ENCODE peak calls at places on chromosome 15, in six cellular contexts. I is endothelial cell of umbilical vein, J is cardiac muscle cell, R is H9, T is AG04450, Q is fibroblast of lung. Z is an unnamed sample.

GRCh38 chr15:57594479-57594878 is 2.8 kb downstream of the MYZAP start:
- DNase-seq in I (no peak), J (no peak), R (no peak), T (no peak), Q (no peak), Z (no peak)

GRCh38 chr15:78766041-78766440 is 45.2 kb downstream of the ADAMTS7 start:
- DNase-seq in I (no peak), J (no peak), R (no peak), T (no peak), Q (no peak), Z (peak; percentile 69)

GRCh38 chr15:77016321-77016695 is 21.4 kb downstream of the PSTPIP1 start:
- DNase-seq in I (no peak), J (no peak), R (no peak), T (no peak), Q (no peak), Z (no peak)

GRCh38 chr15:49145651-49146609 is 9.5 kb downstream of the COPS2 start:
- DNase-seq in I (peak; percentile 90), J (peak; percentile 77), R (no peak), T (no peak), Q (peak; percentile 63), Z (no peak)

GRCh38 chr15:98547741-98548166 is 100.6 kb upstream of the IGF1R start:
- DNase-seq in I (no peak), J (peak; percentile 40), R (peak; percentile 48), T (no peak), Q (no peak), Z (no peak)

GRCh38 chr15:39135989-39136388 is 444.9 kb upstream of the THBS1 start:
- DNase-seq in I (no peak), J (peak; percentile 80), R (no peak), T (peak; percentile 77), Q (peak; percentile 96), Z (no peak)

GRCh38 chr15:90869601-90870353 is 1.4 kb downstream of the FURIN start:
- DNase-seq in I (peak; percentile 95), J (peak; percentile 89), R (peak; percentile 84), T (no peak), Q (peak; percentile 95), Z (peak; percentile 93)

GRCh38 chr15:42065008-42065407 is 29.4 kb downstream of the PLA2G4D start:
- DNase-seq in I (peak; percentile 34), J (no peak), R (no peak), T (no peak), Q (no peak), Z (no peak)

GRCh38 chr15:75203017-75203907 is 1.6 kb downstream of the C15orf39 start:
- DNase-seq in I (peak; percentile 50), J (peak; percentile 14), R (no peak), T (no peak), Q (peak; percentile 1), Z (peak; percentile 65)

GRCh38 chr15:78127882-78128281 is 3.4 kb downstream of the CIB2 start:
- DNase-seq in I (no peak), J (no peak), R (no peak), T (no peak), Q (no peak), Z (no peak)

GRCh38 chr15:46280753-46281521 is 646.1 kb downstream of the SQOR start:
- DNase-seq in I (peak; percentile 61), J (no peak), R (peak; percentile 43), T (no peak), Q (no peak), Z (no peak)

GRCh38 chr15:56817266-56817665 is 84.0 kb upstream of the ZNF280D start:
- DNase-seq in I (peak; percentile 71), J (peak; percentile 52), R (no peak), T (no peak), Q (peak; percentile 71), Z (no peak)

GRCh38 chr15:22811640-22812039 is 25.2 kb downstream of the NIPA1 start:
- DNase-seq in I (no peak), J (peak; percentile 30), R (peak; percentile 64), T (no peak), Q (peak; percentile 13), Z (peak; percentile 49)

GRCh38 chr15:22257668-22258401 is 177.5 kb downstream of the OR4M2 start:
- DNase-seq in I (no peak), J (no peak), R (no peak), T (no peak), Q (no peak), Z (no peak)

GRCh38 chr15:60656491-60657284 is 177.7 kb upstream of the ICE2 start:
- DNase-seq in I (no peak), J (peak; percentile 86), R (no peak), T (no peak), Q (peak; percentile 71), Z (no peak)

GRCh38 chr15:60655252-60655651 is 176.3 kb upstream of the ICE2 start:
- DNase-seq in I (no peak), J (no peak), R (no peak), T (no peak), Q (no peak), Z (no peak)

GRCh38 chr15:60656041-60656440 is 177.1 kb upstream of the ICE2 start:
- DNase-seq in I (peak; percentile 20), J (peak; percentile 18), R (no peak), T (no peak), Q (no peak), Z (no peak)

GRCh38 chr15:60661075-60661645 is 182.2 kb upstream of the ICE2 start:
- DNase-seq in I (no peak), J (peak; percentile 21), R (no peak), T (no peak), Q (no peak), Z (no peak)

GRCh38 chr15:60660290-60661051 is 181.5 kb upstream of the ICE2 start:
- DNase-seq in I (peak; percentile 67), J (peak; percentile 81), R (no peak), T (no peak), Q (peak; percentile 73), Z (no peak)
- H3K27ac ChIP-seq in I (no peak overlapping the region), J (no peak overlapping the region), R (no peak overlapping the region), T (no peak overlapping the region), Q (no peak overlapping the region), Z (peak overlapping the region; percentile 33)

DNA sequence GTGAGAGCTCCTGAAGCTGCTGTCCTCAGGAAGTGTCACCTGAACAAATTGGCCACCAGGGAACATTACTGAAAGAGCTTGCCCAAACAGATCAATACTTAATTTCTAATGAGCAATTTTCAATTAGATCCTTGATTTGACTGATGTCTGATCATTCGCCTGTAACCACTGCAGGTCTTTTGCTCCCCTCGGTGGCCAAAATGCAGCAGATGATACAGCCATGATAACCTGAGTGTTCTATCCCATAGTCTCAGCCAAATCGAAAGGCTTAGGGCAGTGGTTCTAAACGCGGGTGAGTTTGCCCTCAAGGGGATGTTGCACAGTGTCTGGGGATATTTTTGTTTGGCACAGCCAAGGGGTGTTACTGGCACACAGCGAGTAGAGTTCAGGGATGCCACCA is 57.7 kb upstream of the MEX3B start:
- DNase-seq in I (no peak), J (no peak), R (no peak), T (no peak), Q (no peak), Z (no peak)
- TF ChIP-seq CTCF in I (no peak), J (no peak), R (peak; percentile 28), T (peak; percentile 36), Q (peak; percentile 8), Z (peak; percentile 82)

GRCh38 chr15:74121040-74121439 is 9.3 kb upstream of the ISLR2 start:
- DNase-seq in I (no peak), J (no peak), R (no peak), T (no peak), Q (no peak), Z (no peak)

GRCh38 chr15:74123131-74123429 is 7.3 kb upstream of the ISLR2 start:
- DNase-seq in I (no peak), J (no peak), R (peak; percentile 80), T (no peak), Q (no peak), Z (no peak)

GRCh38 chr15:74121858-74122257 is 8.5 kb upstream of the ISLR2 start:
- DNase-seq in I (no peak), J (no peak), R (no peak), T (no peak), Q (no peak), Z (no peak)

GRCh38 chr15:74122403-74123130 is 7.8 kb upstream of the ISLR2 start:
- DNase-seq in I (no peak), J (no peak), R (no peak), T (no peak), Q (no peak), Z (no peak)

GRCh38 chr15:74120426-74120825 is 10.0 kb upstream of the ISLR2 start:
- DNase-seq in I (no peak), J (no peak), R (no peak), T (no peak), Q (no peak), Z (no peak)
- H3K27me3 ChIP-seq in I (peaks cover 17% of the 10 kb centered on the region), J (peaks cover 6% of the 10 kb centered on the region), R (no peaks in the 10 kb centered on the region), T (peaks cover 46% of the 10 kb centered on the region), Q (peaks cover 35% of the 10 kb centered on the region), Z (peaks cover 31% of the 10 kb centered on the region)

DNA sequence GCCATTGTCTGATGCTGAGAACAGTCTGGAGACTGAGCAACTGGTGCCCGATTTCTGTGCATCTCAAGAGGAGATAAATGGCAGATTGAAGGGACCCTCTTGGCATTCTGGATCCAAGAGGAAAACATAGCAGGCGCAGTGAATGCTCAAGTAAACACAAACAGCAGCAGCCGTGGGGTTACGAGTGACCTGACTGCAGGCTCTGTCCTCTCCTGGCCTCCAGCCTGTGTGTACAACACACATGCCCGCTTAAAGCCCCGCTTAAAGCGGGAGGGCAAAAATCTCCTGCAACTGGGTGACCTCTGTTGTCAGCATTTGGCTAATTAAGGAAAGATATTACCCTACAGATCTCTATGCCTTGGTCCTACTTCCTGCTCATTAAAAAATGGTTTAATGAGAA is 120.5 kb downstream of the GREM1 start:
- DNase-seq in I (no peak), J (no peak), R (no peak), T (no peak), Q (no peak), Z (no peak)
- H3K27ac ChIP-seq in I (no peak overlapping the region), J (no peak overlapping the region), R (no peak overlapping the region), T (peak overlapping the region; percentile 42), Q (peak overlapping the region; percentile 79), Z (no peak overlapping the region)